ENCODE peak calls at places on chromosomes 6 and 20, in seven cellular contexts. One of them, this sample, is unnamed.

GRCh38 chr6:26250806-26251075 is 114.3 kb upstream of the BTN3A2 start:
- DNase-seq in adipocyte: peak; percentile 84
- DNase-seq in adrenal gland: no peak
- DNase-seq in MM.1S: no peak
- DNase-seq in spleen: no peak
- DNase-seq in heart right ventricle: no peak
- DNase-seq in esophagus squamous epithelium: no peak
- DNase-seq in this sample: no peak

GRCh38 chr6:152804150-152804549 is 53.6 kb downstream of the VIP start:
- DNase-seq in adipocyte: no peak
- DNase-seq in adrenal gland: no peak
- DNase-seq in MM.1S: no peak
- DNase-seq in spleen: no peak
- DNase-seq in heart right ventricle: no peak
- DNase-seq in esophagus squamous epithelium: no peak
- DNase-seq in this sample: no peak

GRCh38 chr20:20423117-20423516 is 55.2 kb downstream of the INSM1 start:
- DNase-seq in adipocyte: no peak
- DNase-seq in adrenal gland: no peak
- DNase-seq in MM.1S: no peak
- DNase-seq in spleen: no peak
- DNase-seq in heart right ventricle: no peak
- DNase-seq in esophagus squamous epithelium: no peak
- DNase-seq in this sample: no peak

GRCh38 chr20:59665656-59666555 is 61.6 kb downstream of the PHACTR3 start:
- DNase-seq in adipocyte: no peak
- DNase-seq in adrenal gland: no peak
- DNase-seq in MM.1S: no peak
- DNase-seq in spleen: no peak
- DNase-seq in heart right ventricle: no peak
- DNase-seq in esophagus squamous epithelium: no peak
- DNase-seq in this sample: no peak

GRCh38 chr6:135006386-135006914 is 48.2 kb downstream of the HBS1L start:
- DNase-seq in adipocyte: no peak
- DNase-seq in adrenal gland: no peak
- DNase-seq in MM.1S: no peak
- DNase-seq in spleen: no peak
- DNase-seq in heart right ventricle: no peak
- DNase-seq in esophagus squamous epithelium: no peak
- DNase-seq in this sample: no peak

GRCh38 chr20:32535316-32535952 is 49.7 kb downstream of the NOL4L start:
- DNase-seq in adipocyte: no peak
- DNase-seq in adrenal gland: no peak
- DNase-seq in MM.1S: no peak
- DNase-seq in spleen: no peak
- DNase-seq in heart right ventricle: no peak
- DNase-seq in esophagus squamous epithelium: no peak
- DNase-seq in this sample: no peak

GRCh38 chr6:87789198-87789899 is 87.3 kb upstream of the AKIRIN2 start:
- DNase-seq in adipocyte: peak; percentile 40
- DNase-seq in adrenal gland: peak; percentile 78
- DNase-seq in MM.1S: no peak
- DNase-seq in spleen: no peak
- DNase-seq in heart right ventricle: no peak
- DNase-seq in esophagus squamous epithelium: no peak
- DNase-seq in this sample: no peak

GRCh38 chr6:166664135-166664534 is 37.1 kb upstream of the RPS6KA2 start:
- DNase-seq in adipocyte: no peak
- DNase-seq in adrenal gland: peak; percentile 37
- DNase-seq in MM.1S: no peak
- DNase-seq in spleen: no peak
- DNase-seq in heart right ventricle: no peak
- DNase-seq in esophagus squamous epithelium: no peak
- DNase-seq in this sample: no peak

GRCh38 chr6:89966250-89966588 is 72.0 kb downstream of the GJA10 start:
- DNase-seq in adipocyte: no peak
- DNase-seq in adrenal gland: no peak
- DNase-seq in MM.1S: no peak
- DNase-seq in spleen: no peak
- DNase-seq in heart right ventricle: no peak
- DNase-seq in esophagus squamous epithelium: no peak
- DNase-seq in this sample: no peak

GRCh38 chr6:7463785-7464184 is 74.2 kb downstream of the RIOK1 start:
- DNase-seq in adipocyte: peak; percentile 54
- DNase-seq in adrenal gland: no peak
- DNase-seq in MM.1S: no peak
- DNase-seq in spleen: no peak
- DNase-seq in heart right ventricle: no peak
- DNase-seq in esophagus squamous epithelium: no peak
- DNase-seq in this sample: no peak

DNA sequence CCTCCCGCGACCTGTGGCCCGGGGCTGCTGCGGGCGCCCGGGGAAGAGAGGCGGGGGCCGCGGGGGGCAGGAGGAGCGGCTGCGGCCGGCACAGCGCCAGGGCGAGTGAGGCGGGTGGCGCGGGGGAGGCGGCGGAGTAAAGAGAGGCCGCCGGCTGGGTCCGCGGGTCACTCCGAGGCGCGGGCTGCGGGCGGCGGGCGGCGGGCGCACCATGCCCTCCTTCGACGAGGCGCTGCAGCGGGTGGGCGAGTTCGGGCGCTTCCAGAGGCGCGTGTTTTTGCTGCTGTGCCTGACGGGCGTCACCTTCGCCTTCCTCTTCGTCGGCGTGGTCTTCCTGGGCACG is at the start of gene SLC22A3:
- DNase-seq in adipocyte: peak; percentile 34
- DNase-seq in adrenal gland: no peak
- DNase-seq in MM.1S: no peak
- DNase-seq in spleen: no peak
- DNase-seq in heart right ventricle: peak; percentile 45
- DNase-seq in esophagus squamous epithelium: no peak
- DNase-seq in this sample: no peak
- H3K4me3 ChIP-seq in adipocyte: peak within 1 kb of the TSS; percentile 87
- H3K4me3 ChIP-seq in adrenal gland: peak within 1 kb of the TSS; percentile 71
- H3K4me3 ChIP-seq in MM.1S: no peak within 1 kb of the TSS
- H3K4me3 ChIP-seq in spleen: peak within 1 kb of the TSS; percentile 28
- H3K4me3 ChIP-seq in heart right ventricle: peak within 1 kb of the TSS; percentile 44
- H3K4me3 ChIP-seq in esophagus squamous epithelium: peak within 1 kb of the TSS; percentile 76
- H3K4me3 ChIP-seq in this sample: peak within 1 kb of the TSS; percentile 86

DNA sequence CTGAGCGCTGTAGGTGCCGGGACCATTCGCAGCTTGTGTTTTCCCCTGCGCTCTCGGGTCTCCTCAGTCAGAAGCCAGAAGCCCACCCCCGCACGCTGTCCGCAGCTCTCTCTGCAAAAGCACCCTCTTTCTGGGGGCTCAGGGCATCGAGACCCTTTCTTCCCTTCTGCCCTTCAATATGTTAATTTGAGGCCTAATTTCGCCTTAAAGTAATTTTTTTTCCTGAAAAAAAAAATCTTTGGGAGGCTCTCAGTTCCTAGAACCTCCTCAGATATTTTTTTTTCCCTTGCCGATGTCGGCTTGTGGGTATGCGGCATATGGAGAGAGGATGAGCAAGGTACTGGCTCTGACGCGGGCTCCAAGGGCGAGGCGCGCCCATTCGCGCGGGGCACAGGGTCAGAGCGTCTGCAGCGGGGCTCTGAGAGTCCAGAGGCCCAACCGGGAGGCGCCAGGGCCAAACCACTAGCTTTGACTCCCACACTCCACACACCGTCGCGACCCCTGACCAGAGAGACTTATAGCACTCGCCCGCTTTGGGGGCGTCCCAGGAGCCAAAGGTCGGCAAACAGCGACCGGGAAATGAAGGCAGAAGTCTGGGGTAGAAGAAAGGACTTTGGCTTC is 893 bp downstream of the PRDM13 start:
- DNase-seq in adipocyte: no peak
- DNase-seq in adrenal gland: no peak
- DNase-seq in MM.1S: no peak
- DNase-seq in spleen: no peak
- DNase-seq in heart right ventricle: no peak
- DNase-seq in esophagus squamous epithelium: no peak
- DNase-seq in this sample: no peak
- H3K9me3 ChIP-seq in adipocyte: peaks cover 10% of the 10 kb centered on the region
- H3K9me3 ChIP-seq in adrenal gland: no peaks in the 10 kb centered on the region
- H3K9me3 ChIP-seq in MM.1S: no peaks in the 10 kb centered on the region
- H3K9me3 ChIP-seq in spleen: no peaks in the 10 kb centered on the region
- H3K9me3 ChIP-seq in heart right ventricle: no peaks in the 10 kb centered on the region
- H3K9me3 ChIP-seq in esophagus squamous epithelium: no peaks in the 10 kb centered on the region
- H3K9me3 ChIP-seq in this sample: no peaks in the 10 kb centered on the region

GRCh38 chr6:27890351-27891299 is 21.6 kb downstream of the OR2B2 start:
- DNase-seq in adipocyte: peak; percentile 93
- DNase-seq in adrenal gland: peak; percentile 59
- DNase-seq in MM.1S: peak; percentile 97
- DNase-seq in spleen: peak; percentile 94
- DNase-seq in heart right ventricle: peak; percentile 33
- DNase-seq in esophagus squamous epithelium: no peak
- DNase-seq in this sample: no peak
- H3K4me3 ChIP-seq in adipocyte: peak overlapping the region; percentile 83
- H3K4me3 ChIP-seq in adrenal gland: no peak overlapping the region
- H3K4me3 ChIP-seq in MM.1S: peak overlapping the region; percentile 78
- H3K4me3 ChIP-seq in spleen: peak overlapping the region; percentile 17
- H3K4me3 ChIP-seq in heart right ventricle: no peak overlapping the region
- H3K4me3 ChIP-seq in esophagus squamous epithelium: peak overlapping the region; percentile 27
- H3K4me3 ChIP-seq in this sample: peak overlapping the region; percentile 59

GRCh38 chr6:67887419-67887746 is 747.7 kb upstream of the ADGRB3 start:
- DNase-seq in adipocyte: no peak
- DNase-seq in adrenal gland: no peak
- DNase-seq in MM.1S: no peak
- DNase-seq in spleen: no peak
- DNase-seq in heart right ventricle: no peak
- DNase-seq in esophagus squamous epithelium: no peak
- DNase-seq in this sample: no peak

GRCh38 chr6:67888886-67889681 is 746.0 kb upstream of the ADGRB3 start:
- DNase-seq in adipocyte: no peak
- DNase-seq in adrenal gland: no peak
- DNase-seq in MM.1S: no peak
- DNase-seq in spleen: no peak
- DNase-seq in heart right ventricle: no peak
- DNase-seq in esophagus squamous epithelium: no peak
- DNase-seq in this sample: no peak

GRCh38 chr6:67888546-67888885 is 746.6 kb upstream of the ADGRB3 start:
- DNase-seq in adipocyte: no peak
- DNase-seq in adrenal gland: no peak
- DNase-seq in MM.1S: no peak
- DNase-seq in spleen: no peak
- DNase-seq in heart right ventricle: no peak
- DNase-seq in esophagus squamous epithelium: no peak
- DNase-seq in this sample: no peak

GRCh38 chr6:67887747-67888545 is 747.1 kb upstream of the ADGRB3 start:
- DNase-seq in adipocyte: no peak
- DNase-seq in adrenal gland: no peak
- DNase-seq in MM.1S: no peak
- DNase-seq in spleen: no peak
- DNase-seq in heart right ventricle: no peak
- DNase-seq in esophagus squamous epithelium: no peak
- DNase-seq in this sample: no peak

DNA sequence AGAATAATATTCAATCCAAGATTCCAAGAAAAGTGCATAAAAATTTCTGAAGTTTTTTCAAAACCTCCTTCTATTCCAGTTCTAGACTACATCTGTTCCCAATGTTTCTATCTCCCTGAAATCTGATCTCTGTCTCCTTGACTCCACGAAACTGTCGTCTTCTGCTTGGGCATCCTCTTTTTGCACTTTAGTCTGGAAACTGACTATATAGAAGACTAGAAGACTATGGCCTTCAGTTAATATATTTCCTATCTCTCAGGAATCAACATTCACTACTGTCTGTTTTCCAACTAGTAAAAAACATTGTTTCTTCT is 745.4 kb upstream of the ADGRB3 start:
- DNase-seq in adipocyte: no peak
- DNase-seq in adrenal gland: no peak
- DNase-seq in MM.1S: no peak
- DNase-seq in spleen: no peak
- DNase-seq in heart right ventricle: no peak
- DNase-seq in esophagus squamous epithelium: no peak
- DNase-seq in this sample: no peak
- H3K9me3 ChIP-seq in adipocyte: peaks cover 3% of the 10 kb centered on the region
- H3K9me3 ChIP-seq in adrenal gland: no peaks in the 10 kb centered on the region
- H3K9me3 ChIP-seq in MM.1S: no peaks in the 10 kb centered on the region
- H3K9me3 ChIP-seq in spleen: no peaks in the 10 kb centered on the region
- H3K9me3 ChIP-seq in heart right ventricle: no peaks in the 10 kb centered on the region
- H3K9me3 ChIP-seq in esophagus squamous epithelium: peaks cover 24% of the 10 kb centered on the region
- H3K9me3 ChIP-seq in this sample: no peaks in the 10 kb centered on the region

GRCh38 chr20:62062661-62063600 is 2.8 kb downstream of the TAF4 start:
- DNase-seq in adipocyte: no peak
- DNase-seq in adrenal gland: no peak
- DNase-seq in MM.1S: no peak
- DNase-seq in spleen: peak; percentile 76
- DNase-seq in heart right ventricle: no peak
- DNase-seq in esophagus squamous epithelium: no peak
- DNase-seq in this sample: no peak

GRCh38 chr20:62064788-62065668 is 653 bp downstream of the TAF4 start:
- DNase-seq in adipocyte: peak; percentile 49
- DNase-seq in adrenal gland: no peak
- DNase-seq in MM.1S: peak; percentile 21
- DNase-seq in spleen: peak; percentile 88
- DNase-seq in heart right ventricle: no peak
- DNase-seq in esophagus squamous epithelium: no peak
- DNase-seq in this sample: no peak

GRCh38 chr20:62061851-62062418 is 3.7 kb downstream of the TAF4 start:
- DNase-seq in adipocyte: no peak
- DNase-seq in adrenal gland: no peak
- DNase-seq in MM.1S: no peak
- DNase-seq in spleen: peak; percentile 35
- DNase-seq in heart right ventricle: no peak
- DNase-seq in esophagus squamous epithelium: no peak
- DNase-seq in this sample: no peak

GRCh38 chr20:62063981-62064787 is 1.5 kb downstream of the TAF4 start:
- DNase-seq in adipocyte: no peak
- DNase-seq in adrenal gland: peak; percentile 82
- DNase-seq in MM.1S: no peak
- DNase-seq in spleen: peak; percentile 87
- DNase-seq in heart right ventricle: peak; percentile 56
- DNase-seq in esophagus squamous epithelium: no peak
- DNase-seq in this sample: no peak

GRCh38 chr20:62063601-62063980 is 2.1 kb downstream of the TAF4 start:
- DNase-seq in adipocyte: no peak
- DNase-seq in adrenal gland: no peak
- DNase-seq in MM.1S: no peak
- DNase-seq in spleen: peak; percentile 80
- DNase-seq in heart right ventricle: no peak
- DNase-seq in esophagus squamous epithelium: no peak
- DNase-seq in this sample: peak; percentile 53
- H3K4me3 ChIP-seq in adipocyte: peak overlapping the region; percentile 41
- H3K4me3 ChIP-seq in adrenal gland: no peak overlapping the region
- H3K4me3 ChIP-seq in MM.1S: no peak overlapping the region
- H3K4me3 ChIP-seq in spleen: peak overlapping the region; percentile 33
- H3K4me3 ChIP-seq in heart right ventricle: no peak overlapping the region
- H3K4me3 ChIP-seq in esophagus squamous epithelium: no peak overlapping the region
- H3K4me3 ChIP-seq in this sample: peak overlapping the region; percentile 69

DNA sequence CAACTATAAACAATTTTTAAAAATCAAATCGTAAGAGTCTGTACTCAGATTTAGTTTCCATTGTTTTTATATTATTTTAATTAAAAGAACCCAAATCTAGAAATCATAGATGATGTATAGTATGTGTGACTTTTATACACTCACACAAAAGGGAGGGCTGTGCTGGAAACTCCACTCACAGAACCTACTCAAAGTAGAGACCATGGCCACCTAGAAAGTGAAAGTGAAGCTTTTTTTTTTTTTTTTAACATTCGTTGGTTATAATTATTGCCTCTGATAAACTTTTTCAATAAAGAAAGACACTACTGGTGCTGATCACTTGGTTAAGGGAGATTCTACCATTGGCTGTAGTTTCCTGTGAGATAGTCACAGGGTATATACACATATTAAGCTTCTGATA is 37.9 kb upstream of the PRL start:
- DNase-seq in adipocyte: no peak
- DNase-seq in adrenal gland: no peak
- DNase-seq in MM.1S: no peak
- DNase-seq in spleen: no peak
- DNase-seq in heart right ventricle: no peak
- DNase-seq in esophagus squamous epithelium: no peak
- DNase-seq in this sample: no peak
- H3K9me3 ChIP-seq in adipocyte: no peaks in the 10 kb centered on the region
- H3K9me3 ChIP-seq in adrenal gland: no peaks in the 10 kb centered on the region
- H3K9me3 ChIP-seq in MM.1S: no peaks in the 10 kb centered on the region
- H3K9me3 ChIP-seq in spleen: no peaks in the 10 kb centered on the region
- H3K9me3 ChIP-seq in heart right ventricle: no peaks in the 10 kb centered on the region
- H3K9me3 ChIP-seq in esophagus squamous epithelium: no peaks in the 10 kb centered on the region
- H3K9me3 ChIP-seq in this sample: no peaks in the 10 kb centered on the region